ENCODE peak calls at places on chromosomes 7 and 10, in six cellular contexts. One of them, this sample, is unnamed.
A peak's percentile ranks its signal among the peaks of the same experiment; 100 is the strongest.

GRCh38 chr7:73892003-73892975 is 31.3 kb downstream of the TMEM270 start:
- DNase-seq in tibial artery: no peak
- DNase-seq in left lung: no peak
- DNase-seq in upper lobe of left lung: no peak
- DNase-seq in left ventricle myocardium inferior: peak; percentile 62
- DNase-seq in HCT116: no peak
- DNase-seq in this sample: no peak

GRCh38 chr10:64385355-64385754 is 864.2 kb downstream of the REEP3 start:
- DNase-seq in tibial artery: no peak
- DNase-seq in left lung: no peak
- DNase-seq in upper lobe of left lung: no peak
- DNase-seq in left ventricle myocardium inferior: no peak
- DNase-seq in HCT116: no peak
- DNase-seq in this sample: no peak

GRCh38 chr7:151135866-151136514 is 31.5 kb downstream of the GBX1 start:
- DNase-seq in tibial artery: no peak
- DNase-seq in left lung: no peak
- DNase-seq in upper lobe of left lung: no peak
- DNase-seq in left ventricle myocardium inferior: peak; percentile 12
- DNase-seq in HCT116: no peak
- DNase-seq in this sample: no peak

GRCh38 chr10:75334720-75335119 is 66.8 kb downstream of the ZNF503 start:
- DNase-seq in tibial artery: no peak
- DNase-seq in left lung: no peak
- DNase-seq in upper lobe of left lung: no peak
- DNase-seq in left ventricle myocardium inferior: no peak
- DNase-seq in HCT116: no peak
- DNase-seq in this sample: no peak

GRCh38 chr7:6558837-6559236 is 7.6 kb upstream of the GRID2IP start:
- DNase-seq in tibial artery: no peak
- DNase-seq in left lung: no peak
- DNase-seq in upper lobe of left lung: no peak
- DNase-seq in left ventricle myocardium inferior: no peak
- DNase-seq in HCT116: peak; percentile 56
- DNase-seq in this sample: peak; percentile 38

GRCh38 chr7:155581954-155582353 is 35.6 kb upstream of the CNPY1 start:
- DNase-seq in tibial artery: no peak
- DNase-seq in left lung: no peak
- DNase-seq in upper lobe of left lung: no peak
- DNase-seq in left ventricle myocardium inferior: no peak
- DNase-seq in HCT116: no peak
- DNase-seq in this sample: no peak

GRCh38 chr10:81866753-81867152 is 8.2 kb upstream of the NRG3 start:
- DNase-seq in tibial artery: no peak
- DNase-seq in left lung: no peak
- DNase-seq in upper lobe of left lung: no peak
- DNase-seq in left ventricle myocardium inferior: no peak
- DNase-seq in HCT116: no peak
- DNase-seq in this sample: no peak

GRCh38 chr10:88895252-88895651 is 15.2 kb downstream of the STAMBPL1 start:
- DNase-seq in tibial artery: no peak
- DNase-seq in left lung: no peak
- DNase-seq in upper lobe of left lung: no peak
- DNase-seq in left ventricle myocardium inferior: no peak
- DNase-seq in HCT116: no peak
- DNase-seq in this sample: no peak

GRCh38 chr10:3961082-3961481 is 176.1 kb upstream of the KLF6 start:
- DNase-seq in tibial artery: no peak
- DNase-seq in left lung: no peak
- DNase-seq in upper lobe of left lung: no peak
- DNase-seq in left ventricle myocardium inferior: no peak
- DNase-seq in HCT116: no peak
- DNase-seq in this sample: no peak

GRCh38 chr7:34315032-34315431 is 343.0 kb upstream of the NPSR1 start:
- DNase-seq in tibial artery: no peak
- DNase-seq in left lung: no peak
- DNase-seq in upper lobe of left lung: no peak
- DNase-seq in left ventricle myocardium inferior: no peak
- DNase-seq in HCT116: no peak
- DNase-seq in this sample: peak; percentile 73

GRCh38 chr7:41879113-41879385 is 176.2 kb upstream of the INHBA start:
- DNase-seq in tibial artery: no peak
- DNase-seq in left lung: no peak
- DNase-seq in upper lobe of left lung: no peak
- DNase-seq in left ventricle myocardium inferior: no peak
- DNase-seq in HCT116: no peak
- DNase-seq in this sample: no peak
- TF ChIP-seq CTCF in tibial artery: no peak
- TF ChIP-seq CTCF in left lung: no peak
- TF ChIP-seq CTCF in upper lobe of left lung: no peak
- TF ChIP-seq CTCF in left ventricle myocardium inferior: no peak
- TF ChIP-seq CTCF in HCT116: no peak
- TF ChIP-seq CTCF in this sample: no peak

GRCh38 chr10:44382981-44383748 is 1.7 kb downstream of the CXCL12 start:
- DNase-seq in tibial artery: peak; percentile 18
- DNase-seq in left lung: no peak
- DNase-seq in upper lobe of left lung: no peak
- DNase-seq in left ventricle myocardium inferior: no peak
- DNase-seq in HCT116: no peak
- DNase-seq in this sample: no peak

GRCh38 chr10:44379907-44380306 is 5.0 kb downstream of the CXCL12 start:
- DNase-seq in tibial artery: no peak
- DNase-seq in left lung: no peak
- DNase-seq in upper lobe of left lung: peak; percentile 12
- DNase-seq in left ventricle myocardium inferior: no peak
- DNase-seq in HCT116: no peak
- DNase-seq in this sample: no peak

GRCh38 chr10:44380829-44381600 is 3.9 kb downstream of the CXCL12 start:
- DNase-seq in tibial artery: peak; percentile 13
- DNase-seq in left lung: no peak
- DNase-seq in upper lobe of left lung: peak; percentile 7
- DNase-seq in left ventricle myocardium inferior: no peak
- DNase-seq in HCT116: no peak
- DNase-seq in this sample: no peak

GRCh38 chr10:44383749-44384600 is 922 bp downstream of the CXCL12 start:
- DNase-seq in tibial artery: peak; percentile 25
- DNase-seq in left lung: no peak
- DNase-seq in upper lobe of left lung: no peak
- DNase-seq in left ventricle myocardium inferior: peak; percentile 51
- DNase-seq in HCT116: no peak
- DNase-seq in this sample: peak; percentile 53

DNA sequence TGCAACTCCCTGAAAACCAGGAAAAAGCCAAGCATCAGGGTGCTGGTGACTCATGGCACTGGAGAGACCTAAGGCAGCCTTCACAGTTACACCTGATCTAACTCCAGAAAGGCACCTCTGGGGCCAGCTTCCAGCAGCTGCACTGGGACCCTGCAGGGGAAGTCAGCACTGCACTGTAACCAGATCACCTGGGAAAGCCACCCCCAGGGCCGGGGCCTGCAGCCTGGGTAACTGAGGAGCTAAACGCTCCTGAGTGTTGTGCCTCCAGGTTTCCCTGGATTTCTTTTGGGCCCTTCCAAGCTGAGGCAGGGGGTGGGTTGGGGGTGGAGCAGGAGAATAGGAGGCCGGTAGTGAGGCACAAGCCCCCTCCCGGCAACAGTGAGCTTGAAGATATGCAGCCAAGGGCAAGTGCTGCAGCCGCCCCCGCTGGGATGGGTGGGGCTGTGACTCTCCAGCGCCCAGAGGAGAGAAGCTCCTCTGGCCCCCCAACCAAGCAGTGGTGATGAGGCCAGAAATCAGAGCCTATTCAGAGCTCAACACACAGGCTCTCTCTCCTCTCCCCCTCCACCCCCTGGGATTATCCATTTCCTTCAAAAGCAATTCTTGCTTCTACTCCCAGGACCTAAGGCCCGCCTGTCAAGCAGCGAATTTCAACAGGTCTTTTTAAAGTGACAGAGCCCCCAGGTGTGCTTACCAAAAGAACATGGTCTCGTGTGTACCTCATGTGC is 2.6 kb downstream of the CXCL12 start:
- DNase-seq in tibial artery: peak; percentile 16
- DNase-seq in left lung: no peak
- DNase-seq in upper lobe of left lung: no peak
- DNase-seq in left ventricle myocardium inferior: no peak
- DNase-seq in HCT116: no peak
- DNase-seq in this sample: no peak
- H3K4me3 ChIP-seq in tibial artery: peak overlapping the region; percentile 73
- H3K4me3 ChIP-seq in left lung: peak overlapping the region; percentile 45
- H3K4me3 ChIP-seq in upper lobe of left lung: peak overlapping the region; percentile 59
- H3K4me3 ChIP-seq in left ventricle myocardium inferior: peak overlapping the region; percentile 93
- H3K4me3 ChIP-seq in HCT116: no peak overlapping the region
- H3K4me3 ChIP-seq in this sample: peak overlapping the region; percentile 90

GRCh38 chr7:23470290-23471089 is at the start of gene IGF2BP3:
- DNase-seq in tibial artery: no peak
- DNase-seq in left lung: peak; percentile 38
- DNase-seq in upper lobe of left lung: no peak
- DNase-seq in left ventricle myocardium inferior: no peak
- DNase-seq in HCT116: peak; percentile 97
- DNase-seq in this sample: peak; percentile 97
- TF ChIP-seq CTCF in tibial artery: no peak
- TF ChIP-seq CTCF in left lung: no peak
- TF ChIP-seq CTCF in upper lobe of left lung: no peak
- TF ChIP-seq CTCF in left ventricle myocardium inferior: no peak
- TF ChIP-seq CTCF in HCT116: no peak
- TF ChIP-seq CTCF in this sample: no peak

DNA sequence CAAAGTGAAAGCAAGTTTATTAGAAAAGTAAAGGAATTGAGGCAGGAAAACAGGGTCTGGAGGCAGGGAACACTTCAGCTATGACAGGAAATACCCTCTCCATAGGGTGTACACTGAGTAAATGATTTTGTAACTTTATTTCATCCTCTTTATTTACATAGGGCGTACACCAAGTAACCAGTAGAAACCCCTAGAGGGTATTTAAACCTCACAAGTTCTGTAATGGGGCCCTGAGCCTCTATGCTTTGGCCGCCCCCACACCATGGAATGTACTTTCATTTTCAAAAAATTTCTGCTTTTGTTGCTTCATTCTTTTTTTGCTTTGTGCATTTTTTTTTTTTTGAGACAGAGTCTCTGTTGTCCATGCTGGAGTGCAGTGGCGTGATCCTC is 1.4 kb upstream of the PSMG3 start:
- DNase-seq in tibial artery: no peak
- DNase-seq in left lung: no peak
- DNase-seq in upper lobe of left lung: no peak
- DNase-seq in left ventricle myocardium inferior: no peak
- DNase-seq in HCT116: no peak
- DNase-seq in this sample: no peak
- H3K4me3 ChIP-seq in tibial artery: peak overlapping the region; percentile 79
- H3K4me3 ChIP-seq in left lung: peak overlapping the region; percentile 90
- H3K4me3 ChIP-seq in upper lobe of left lung: peak overlapping the region; percentile 92
- H3K4me3 ChIP-seq in left ventricle myocardium inferior: peak overlapping the region; percentile 97
- H3K4me3 ChIP-seq in HCT116: peak overlapping the region; percentile 95
- H3K4me3 ChIP-seq in this sample: peak overlapping the region; percentile 86

GRCh38 chr7:142784096-142784495 is 13.3 kb downstream of the PRSS2 start:
- DNase-seq in tibial artery: no peak
- DNase-seq in left lung: no peak
- DNase-seq in upper lobe of left lung: no peak
- DNase-seq in left ventricle myocardium inferior: no peak
- DNase-seq in HCT116: no peak
- DNase-seq in this sample: no peak
- TF ChIP-seq CTCF in tibial artery: no peak
- TF ChIP-seq CTCF in left lung: no peak
- TF ChIP-seq CTCF in upper lobe of left lung: no peak
- TF ChIP-seq CTCF in left ventricle myocardium inferior: no peak
- TF ChIP-seq CTCF in HCT116: no peak
- TF ChIP-seq CTCF in this sample: no peak

DNA sequence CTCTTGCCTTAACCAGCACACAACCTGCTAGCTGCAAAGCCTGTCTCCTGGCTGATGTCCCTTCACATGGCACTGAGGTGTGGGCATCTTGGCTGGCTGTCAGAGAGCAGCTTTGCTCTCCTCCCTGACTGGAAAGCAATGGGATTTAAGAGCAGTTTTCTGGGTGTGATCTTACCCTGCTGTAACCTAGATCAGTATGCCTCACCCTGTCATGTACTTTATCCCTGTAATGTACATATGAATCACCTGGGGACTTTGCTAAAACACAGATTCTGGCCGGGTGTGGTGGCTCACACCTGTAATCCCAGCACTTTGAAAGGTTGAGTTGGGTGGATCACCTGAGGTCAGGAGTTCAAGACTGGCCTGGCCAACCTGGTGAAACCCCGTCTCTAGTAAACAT is 209.9 kb downstream of the FRMD4A start:
- DNase-seq in tibial artery: no peak
- DNase-seq in left lung: no peak
- DNase-seq in upper lobe of left lung: no peak
- DNase-seq in left ventricle myocardium inferior: no peak
- DNase-seq in HCT116: no peak
- DNase-seq in this sample: no peak
- H3K4me3 ChIP-seq in tibial artery: no peak overlapping the region
- H3K4me3 ChIP-seq in left lung: no peak overlapping the region
- H3K4me3 ChIP-seq in upper lobe of left lung: no peak overlapping the region
- H3K4me3 ChIP-seq in left ventricle myocardium inferior: no peak overlapping the region
- H3K4me3 ChIP-seq in HCT116: no peak overlapping the region
- H3K4me3 ChIP-seq in this sample: no peak overlapping the region

GRCh38 chr10:24518981-24519597 is 204.6 kb downstream of the ARHGAP21 start:
- DNase-seq in tibial artery: peak; percentile 37
- DNase-seq in left lung: no peak
- DNase-seq in upper lobe of left lung: peak; percentile 51
- DNase-seq in left ventricle myocardium inferior: peak; percentile 28
- DNase-seq in HCT116: peak; percentile 23
- DNase-seq in this sample: peak; percentile 84

GRCh38 chr10:24518411-24518810 is 205.3 kb downstream of the ARHGAP21 start:
- DNase-seq in tibial artery: no peak
- DNase-seq in left lung: no peak
- DNase-seq in upper lobe of left lung: no peak
- DNase-seq in left ventricle myocardium inferior: no peak
- DNase-seq in HCT116: no peak
- DNase-seq in this sample: no peak

GRCh38 chr10:24515481-24515880 is 208.2 kb downstream of the ARHGAP21 start:
- DNase-seq in tibial artery: no peak
- DNase-seq in left lung: no peak
- DNase-seq in upper lobe of left lung: no peak
- DNase-seq in left ventricle myocardium inferior: no peak
- DNase-seq in HCT116: no peak
- DNase-seq in this sample: no peak

DNA sequence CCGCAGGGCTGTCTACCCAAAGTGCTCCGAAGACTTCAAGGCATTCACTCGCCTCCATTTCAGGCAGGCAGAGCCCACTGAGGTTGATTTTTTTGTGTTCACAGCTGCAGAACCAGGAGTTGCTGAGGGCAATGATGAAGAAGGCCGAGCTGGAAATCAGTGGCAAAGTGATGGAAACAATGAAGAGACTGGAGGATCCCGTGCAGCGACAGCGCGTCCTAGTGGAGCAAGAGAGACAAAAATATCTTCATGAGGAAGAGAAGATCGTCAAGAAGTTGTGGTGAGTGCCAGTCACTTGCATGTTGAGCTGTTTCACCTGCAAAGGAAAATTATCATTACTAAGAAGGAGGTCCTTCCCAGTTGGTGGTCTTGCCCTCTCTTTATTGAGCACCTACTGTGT is 210.5 kb downstream of the ARHGAP21 start:
- DNase-seq in tibial artery: no peak
- DNase-seq in left lung: no peak
- DNase-seq in upper lobe of left lung: no peak
- DNase-seq in left ventricle myocardium inferior: no peak
- DNase-seq in HCT116: no peak
- DNase-seq in this sample: peak; percentile 52
- TF ChIP-seq CTCF in tibial artery: no peak
- TF ChIP-seq CTCF in left lung: no peak
- TF ChIP-seq CTCF in upper lobe of left lung: no peak
- TF ChIP-seq CTCF in left ventricle myocardium inferior: peak; percentile 31
- TF ChIP-seq CTCF in HCT116: peak; percentile 34
- TF ChIP-seq CTCF in this sample: peak; percentile 55